ENCODE peak calls at places on chromosome 20, in five cellular contexts. One of them, this sample, is unnamed.

GRCh38 chr20:24718696-24719095 is 230.4 kb upstream of the CST7 start:
- DNase-seq in SJSA1: no peak
- DNase-seq in natural killer cell: no peak
- DNase-seq in RWPE1: no peak
- DNase-seq in ELR: no peak
- DNase-seq in this sample: no peak

GRCh38 chr20:50223321-50223995 is 32.8 kb downstream of the CEBPB start:
- DNase-seq in SJSA1: no peak
- DNase-seq in natural killer cell: no peak
- DNase-seq in RWPE1: no peak
- DNase-seq in ELR: no peak
- DNase-seq in this sample: no peak

GRCh38 chr20:6767536-6768227 is at the start of gene BMP2:
- DNase-seq in SJSA1: peak
- DNase-seq in natural killer cell: peak
- DNase-seq in RWPE1: peak
- DNase-seq in ELR: peak
- DNase-seq in this sample: peak

GRCh38 chr20:23988561-23988960 is at the start of gene GGTLC1:
- DNase-seq in SJSA1: no peak
- DNase-seq in natural killer cell: no peak
- DNase-seq in RWPE1: no peak
- DNase-seq in ELR: no peak
- DNase-seq in this sample: no peak

GRCh38 chr20:535958-536357 is 7.6 kb downstream of the CSNK2A1 start:
- DNase-seq in SJSA1: no peak
- DNase-seq in natural killer cell: no peak
- DNase-seq in RWPE1: peak
- DNase-seq in ELR: no peak
- DNase-seq in this sample: no peak

GRCh38 chr20:59611286-59611685 is 6.9 kb downstream of the PHACTR3 start:
- DNase-seq in SJSA1: no peak
- DNase-seq in natural killer cell: no peak
- DNase-seq in RWPE1: no peak
- DNase-seq in ELR: no peak
- DNase-seq in this sample: no peak

GRCh38 chr20:36175016-36175415 is 20.5 kb downstream of the EPB41L1 start:
- DNase-seq in SJSA1: no peak
- DNase-seq in natural killer cell: no peak
- DNase-seq in RWPE1: no peak
- DNase-seq in ELR: peak
- DNase-seq in this sample: no peak

GRCh38 chr20:16066571-16066970 is 506.7 kb downstream of the KIF16B start:
- DNase-seq in SJSA1: no peak
- DNase-seq in natural killer cell: no peak
- DNase-seq in RWPE1: no peak
- DNase-seq in ELR: no peak
- DNase-seq in this sample: no peak

GRCh38 chr20:48015943-48016723 is 230.9 kb upstream of the SULF2 start:
- DNase-seq in SJSA1: peak
- DNase-seq in natural killer cell: no peak
- DNase-seq in RWPE1: no peak
- DNase-seq in ELR: peak
- DNase-seq in this sample: no peak

This sample was measured in RPMI8226.